ENCODE peak calls at places on chromosome 1, in five cellular contexts. E is mammary epithelial cell, Y is GM23248, I is NT2/D1, D is neuronal stem cell. M is an unnamed sample.

GRCh38 chr1:6935379-6936307 is 150.4 kb downstream of the CAMTA1 start:
- DNase-seq in E (no peak), Y (peak), I (no peak), D (no peak), M (no peak)

GRCh38 chr1:164786980-164787833 is 228.2 kb downstream of the PBX1 start:
- DNase-seq in E (peak), Y (peak), I (peak), D (peak), M (peak)

GRCh38 chr1:234963180-234963903 is 165.3 kb downstream of the TOMM20 start:
- DNase-seq in E (no peak), Y (peak), I (no peak), D (no peak), M (peak)

GRCh38 chr1:85198864-85199263 is 2.0 kb downstream of the SYDE2 start:
- DNase-seq in E (no peak), Y (no peak), I (no peak), D (no peak), M (no peak)

GRCh38 chr1:107682467-107682866 is 282.5 kb downstream of the VAV3 start:
- DNase-seq in E (peak), Y (peak), I (no peak), D (no peak), M (peak)

GRCh38 chr1:175733762-175734161 is 9.6 kb downstream of the TNR start:
- DNase-seq in E (no peak), Y (no peak), I (no peak), D (no peak), M (no peak)

GRCh38 chr1:43054961-43055360 is 96.3 kb upstream of the SLC2A1 start:
- DNase-seq in E (peak), Y (no peak), I (no peak), D (no peak), M (no peak)

GRCh38 chr1:47558601-47559593 is 121.1 kb downstream of the FOXD2 start:
- DNase-seq in E (no peak), Y (no peak), I (no peak), D (no peak), M (peak)

GRCh38 chr1:151612506-151613274 is 840 bp downstream of the SNX27 start:
- DNase-seq in E (peak), Y (peak), I (no peak), D (no peak), M (peak)

GRCh38 chr1:45205910-45206721 is at the start of gene ZSWIM5:
- DNase-seq in E (peak), Y (peak), I (peak), D (peak), M (peak)
- H3K9ac ChIP-seq in E (no peak), Y (peak), I (peak), D (peak), M (peak)

DNA sequence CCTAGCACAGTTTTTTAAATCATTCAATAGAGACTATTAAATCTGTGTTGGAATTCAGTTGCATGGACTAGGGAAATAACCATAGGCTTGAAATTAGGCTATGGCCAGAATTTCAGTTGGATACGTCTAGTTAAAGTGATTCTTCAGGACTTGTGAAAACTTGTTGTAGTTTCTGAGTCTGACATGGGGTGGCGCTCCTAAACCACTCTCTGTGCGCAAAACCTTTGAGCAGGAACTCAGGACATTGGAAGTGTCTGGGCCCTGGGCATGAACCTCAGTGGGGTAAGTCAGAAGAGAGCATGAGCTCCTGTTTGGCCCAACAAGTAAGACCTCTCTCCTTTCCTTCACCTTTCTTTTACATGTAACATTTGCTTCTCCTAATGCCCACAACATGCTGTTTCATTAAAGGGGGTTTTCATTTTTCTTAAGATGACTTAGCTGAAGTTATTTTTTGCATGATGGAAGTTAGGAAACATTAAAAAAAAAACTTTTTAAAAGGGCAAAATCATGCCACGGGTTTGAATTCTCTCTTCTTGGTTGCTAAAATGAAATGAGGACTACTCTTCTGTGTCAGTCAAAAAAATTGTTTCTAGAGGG is 17.1 kb upstream of the CCDC190 start:
- DNase-seq in E (peak), Y (peak), I (peak), D (peak), M (peak)
- H3K9ac ChIP-seq in E (no peak), Y (no peak), I (no peak), D (no peak), M (no peak)

GRCh38 chr1:228861830-228862176 is 126.5 kb downstream of the RHOU start:
- DNase-seq in E (no peak), Y (peak), I (no peak), D (no peak), M (peak)

GRCh38 chr1:228860911-228861829 is 125.9 kb downstream of the RHOU start:
- DNase-seq in E (peak), Y (peak), I (no peak), D (no peak), M (peak)

GRCh38 chr1:228862542-228863505 is 127.5 kb downstream of the RHOU start:
- DNase-seq in E (no peak), Y (peak), I (no peak), D (no peak), M (peak)

GRCh38 chr1:228865613-228866320 is 130.5 kb downstream of the RHOU start:
- DNase-seq in E (no peak), Y (no peak), I (no peak), D (no peak), M (peak)

GRCh38 chr1:228863776-228864175 is 128.5 kb downstream of the RHOU start:
- DNase-seq in E (no peak), Y (no peak), I (no peak), D (no peak), M (peak)
- H3K9ac ChIP-seq in E (no peak), Y (no peak), I (no peak), D (no peak), M (no peak)

GRCh38 chr1:225838793-225839192 is 28.9 kb downstream of the EPHX1 start:
- DNase-seq in E (no peak), Y (no peak), I (no peak), D (no peak), M (no peak)
- H3K9ac ChIP-seq in E (no peak), Y (no peak), I (no peak), D (no peak), M (no peak)

GRCh38 chr1:154629160-154630073 is 21.4 kb upstream of the ADAR start:
- DNase-seq in E (peak), Y (peak), I (no peak), D (no peak), M (no peak)

GRCh38 chr1:154624756-154625643 is 17.0 kb upstream of the ADAR start:
- DNase-seq in E (peak), Y (peak), I (no peak), D (no peak), M (no peak)

GRCh38 chr1:154628122-154628405 is 20.1 kb upstream of the ADAR start:
- DNase-seq in E (no peak), Y (no peak), I (no peak), D (no peak), M (no peak)

GRCh38 chr1:154626456-154627246 is 18.7 kb upstream of the ADAR start:
- DNase-seq in E (no peak), Y (peak), I (no peak), D (no peak), M (no peak)

GRCh38 chr1:154627247-154628121 is 19.5 kb upstream of the ADAR start:
- DNase-seq in E (peak), Y (peak), I (peak), D (peak), M (peak)
- H3K9ac ChIP-seq in E (peak), Y (peak), I (peak), D (peak), M (peak)

GRCh38 chr1:183417691-183418491 is at the start of gene NMNAT2:
- DNase-seq in E (no peak), Y (peak), I (peak), D (no peak), M (no peak)
- H3K9ac ChIP-seq in E (no peak), Y (no peak), I (peak), D (peak), M (no peak)

DNA sequence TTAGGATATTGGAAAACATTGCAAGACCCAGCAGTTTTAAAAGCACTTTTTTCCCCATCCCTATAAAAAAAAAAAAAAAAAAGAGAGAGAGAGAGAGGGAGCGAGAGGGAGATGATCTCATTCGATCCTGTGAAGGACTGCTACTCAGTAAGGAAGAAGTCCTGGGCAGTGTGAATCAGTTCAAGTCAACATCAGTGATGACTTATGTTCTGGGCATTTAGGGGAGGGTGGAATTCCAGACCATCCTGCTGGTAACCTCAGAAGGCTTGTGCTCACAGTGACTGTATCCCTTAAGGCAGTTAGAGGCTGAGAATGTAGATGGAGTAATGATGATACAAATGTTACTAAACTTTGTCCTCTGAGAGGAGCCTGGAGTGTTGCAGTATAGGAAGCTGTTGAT is 151.4 kb downstream of the TGFB2 start:
- DNase-seq in E (peak), Y (peak), I (peak), D (no peak), M (no peak)
- H3K9ac ChIP-seq in E (peak), Y (peak), I (no peak), D (no peak), M (no peak)

M was measured in colonic mucosa.